ENCODE peak calls at places on chromosomes 4 and X, in six cellular contexts. S is dorsolateral prefrontal cortex; N is HepG2; R is stimulated activated CD4-positive, alpha-beta T cell treated with anti-CD3 and anti-CD28 coated beads, Interleukin-4, amount 100 ng/mL, for 24 hours; U is tibial nerve; P is endothelial cell. A is an unnamed sample.
A peak's percentile ranks its signal among the peaks of the same experiment; 100 is the strongest.

GRCh38 chrX:122113376-122113775 is 1066.0 kb downstream of the GLUD2 start:
- DNase-seq in S (no peak), R (no peak), U (no peak), N (no peak), P (no peak), A (no peak)

GRCh38 chr4:168496834-168497233 is at the start of gene PALLD:
- DNase-seq in R (no peak), U (no peak), S (no peak), P (no peak), N (no peak), A (no peak)

GRCh38 chr4:24816797-24817196 is 21.4 kb downstream of the SOD3 start:
- DNase-seq in S (peak; percentile 60), R (no peak), U (no peak), P (no peak), N (no peak), A (no peak)

GRCh38 chrX:130084651-130085237 is 25.6 kb downstream of the ELF4 start:
- DNase-seq in U (no peak), P (no peak), N (no peak), R (no peak), S (no peak), A (no peak)

GRCh38 chr4:4248885-4249203 is 821 bp upstream of the TMEM128 start:
- DNase-seq in N (peak; percentile 9), S (no peak), U (no peak), P (no peak), R (no peak), A (peak; percentile 29)

GRCh38 chr4:24260922-24261581 is 323.3 kb downstream of the DHX15 start:
- DNase-seq in N (no peak), S (no peak), R (no peak), U (no peak), P (no peak), A (no peak)

GRCh38 chr4:120071192-120071795 is 4.6 kb upstream of the MAD2L1 start:
- DNase-seq in R (peak; percentile 45), S (peak; percentile 72), P (no peak), U (no peak), N (peak; percentile 43), A (peak; percentile 25)

GRCh38 chr4:87240341-87240740 is 19.9 kb upstream of the KLHL8 start:
- DNase-seq in N (no peak), R (no peak), U (no peak), P (no peak), S (no peak), A (no peak)

GRCh38 chr4:89939464-89939863 is 44.8 kb downstream of the MMRN1 start:
- DNase-seq in U (no peak), S (no peak), P (no peak), R (no peak), N (no peak), A (no peak)

GRCh38 chr4:27357283-27357682 is 496.6 kb downstream of the STIM2 start:
- DNase-seq in N (no peak), S (no peak), R (no peak), P (no peak), U (no peak), A (no peak)

GRCh38 chrX:109822861-109823260 is 89.8 kb upstream of the ACSL4 start:
- DNase-seq in S (no peak), P (no peak), N (peak; percentile 95), U (no peak), R (no peak), A (no peak)

GRCh38 chrX:49919617-49920016 is 2.8 kb upstream of the CLCN5 start:
- DNase-seq in P (peak; percentile 34), N (peak; percentile 9), R (peak; percentile 32), S (peak; percentile 23), U (peak; percentile 13), A (peak; percentile 56)

GRCh38 chrX:132331532-132331931 is 112.3 kb upstream of the RAP2C start:
- DNase-seq in R (no peak), P (no peak), N (peak; percentile 81), S (no peak), U (no peak), A (no peak)

GRCh38 chr4:119246177-119246576 is 33.7 kb downstream of the USP53 start:
- DNase-seq in N (no peak), P (no peak), R (no peak), U (no peak), S (no peak), A (no peak)

GRCh38 chrX:106341823-106342222 is 173.7 kb downstream of the PWWP3B start:
- DNase-seq in S (no peak), U (no peak), R (no peak), N (no peak), P (no peak), A (no peak)

GRCh38 chr4:106312377-106312776 is 3.6 kb downstream of the TBCK start:
- DNase-seq in U (no peak), R (no peak), P (no peak), N (no peak), S (no peak), A (no peak)

GRCh38 chr4:121951570-121952110 is at the start of gene TRPC3:
- DNase-seq in U (no peak), N (no peak), S (peak; percentile 15), P (peak; percentile 52), R (peak; percentile 30), A (peak; percentile 47)

GRCh38 chr4:145093638-145094037 is 4.4 kb downstream of the ANAPC10 start:
- DNase-seq in N (no peak), R (no peak), S (no peak), U (no peak), P (no peak), A (no peak)

GRCh38 chrX:96696462-96696861 is 11.8 kb downstream of the DIAPH2 start:
- DNase-seq in S (no peak), N (no peak), P (no peak), U (no peak), R (no peak), A (no peak)

GRCh38 chr4:185346975-185347601 is 48.6 kb downstream of the LRP2BP start:
- DNase-seq in S (no peak), U (no peak), R (no peak), P (no peak), N (no peak), A (no peak)

GRCh38 chrX:97563531-97564133 is 679.9 kb downstream of the RPA4 start:
- DNase-seq in U (no peak), S (peak; percentile 11), R (peak; percentile 28), P (no peak), N (peak; percentile 9), A (no peak)

GRCh38 chr4:1050486-1051213 is 39.2 kb downstream of the FGFRL1 start:
- DNase-seq in S (peak; percentile 54), U (no peak), R (no peak), N (no peak), P (no peak), A (peak; percentile 37)

GRCh38 chr4:172147702-172148101 is 334.5 kb downstream of the GALNTL6 start:
- DNase-seq in P (no peak), N (no peak), R (no peak), S (no peak), U (no peak), A (no peak)

GRCh38 chr4:7909966-7910720 is 29.5 kb downstream of the AFAP1 start:
- DNase-seq in U (no peak), P (no peak), R (no peak), N (no peak), S (no peak), A (no peak)

GRCh38 chr4:29852537-29852936 is 867.6 kb upstream of the PCDH7 start:
- DNase-seq in R (no peak), U (no peak), N (no peak), S (no peak), P (no peak), A (no peak)

GRCh38 chr4:153573881-153574807 is 108.0 kb downstream of the TMEM131L start:
- DNase-seq in N (peak; percentile 63), R (peak; percentile 71), S (peak; percentile 93), P (peak; percentile 18), U (peak; percentile 31), A (peak; percentile 22)

GRCh38 chr4:154424810-154425484 is 66.7 kb downstream of the DCHS2 start:
- DNase-seq in U (no peak), S (no peak), R (no peak), N (no peak), P (no peak), A (no peak)

GRCh38 chrX:3271485-3272186 is 74.8 kb downstream of the MXRA5 start:
- DNase-seq in N (no peak), R (no peak), P (no peak), S (no peak), U (no peak), A (no peak)

GRCh38 chr4:76955187-76955586 is 5.6 kb downstream of the SEPTIN11 start:
- DNase-seq in R (no peak), P (no peak), N (no peak), U (no peak), S (no peak), A (no peak)

GRCh38 chr4:184028571-184028996 is 123.5 kb downstream of the STOX2 start:
- DNase-seq in R (peak; percentile 6), N (no peak), S (no peak), U (no peak), P (no peak), A (no peak)

GRCh38 chr4:66048861-66049260 is 378.6 kb upstream of the EPHA5 start:
- DNase-seq in N (no peak), P (no peak), S (no peak), U (no peak), R (no peak), A (no peak)

GRCh38 chr4:10179957-10180602 is 63.5 kb upstream of the WDR1 start:
- DNase-seq in U (no peak), S (no peak), R (no peak), N (no peak), P (no peak), A (no peak)

A was measured in K562.